ENCODE peak calls at places on chromosomes 13 and 19, in eight cellular contexts. Q is cardiac fibroblast, X is NB4, E is AG09309, I is MCF 10A, C is BJ, K is lung, L is upper lobe of right lung. J is an unnamed sample.

GRCh38 chr13:111304041-111304544 is 16.3 kb upstream of the TEX29 start:
- DNase-seq in Q (no peak), X (no peak), E (no peak), I (no peak), C (no peak), K (no peak), L (no peak), J (no peak)

GRCh38 chr13:108408670-108409069 is 139.2 kb downstream of the TNFSF13B start:
- DNase-seq in Q (no peak), X (no peak), E (no peak), I (no peak), C (no peak), K (no peak), L (no peak), J (no peak)

GRCh38 chr19:46608581-46609345 is 7.6 kb downstream of the CALM3 start:
- DNase-seq in Q (no peak), X (no peak), E (no peak), I (no peak), C (no peak), K (no peak), L (peak), J (no peak)

GRCh38 chr19:34712606-34713261 is 21.3 kb upstream of the ZNF181 start:
- DNase-seq in Q (peak), X (peak), E (peak), I (peak), C (peak), K (peak), L (no peak), J (peak)

GRCh38 chr19:46704379-46705076 is 12.4 kb downstream of the PRKD2 start:
- DNase-seq in Q (peak), X (peak), E (no peak), I (peak), C (no peak), K (peak), L (peak), J (no peak)

GRCh38 chr19:55255618-55256423 is 3.0 kb downstream of the PPP6R1 start:
- DNase-seq in Q (no peak), X (peak), E (no peak), I (peak), C (no peak), K (no peak), L (no peak), J (no peak)

GRCh38 chr19:35207391-35207871 is 21.1 kb downstream of the FAM187B start:
- DNase-seq in Q (no peak), X (no peak), E (no peak), I (no peak), C (no peak), K (peak), L (no peak), J (no peak)

GRCh38 chr19:5145521-5146511 is 176.9 kb downstream of the KDM4B start:
- DNase-seq in Q (no peak), X (no peak), E (no peak), I (no peak), C (no peak), K (no peak), L (peak), J (no peak)

GRCh38 chr19:43725468-43725867 is 9.6 kb downstream of the IRGC start:
- DNase-seq in Q (peak), X (no peak), E (no peak), I (no peak), C (no peak), K (no peak), L (no peak), J (no peak)

GRCh38 chr13:29513002-29513980 is 82.2 kb downstream of the SLC7A1 start:
- DNase-seq in Q (no peak), X (peak), E (no peak), I (no peak), C (no peak), K (no peak), L (peak), J (no peak)

GRCh38 chr13:50787316-50788195 is 55.9 kb downstream of the DLEU7 start:
- DNase-seq in Q (no peak), X (no peak), E (no peak), I (no peak), C (no peak), K (no peak), L (no peak), J (no peak)

GRCh38 chr13:33186851-33187250 is 98.7 kb downstream of the STARD13 start:
- DNase-seq in Q (peak), X (peak), E (no peak), I (peak), C (no peak), K (no peak), L (no peak), J (no peak)

GRCh38 chr13:89361909-89362308 is 1690.7 kb downstream of the SLITRK5 start:
- DNase-seq in Q (peak), X (peak), E (no peak), I (peak), C (no peak), K (no peak), L (no peak), J (no peak)

GRCh38 chr13:27257233-27257568 is 5.8 kb downstream of the RPL21 start:
- DNase-seq in Q (no peak), X (no peak), E (no peak), I (no peak), C (no peak), K (no peak), L (no peak), J (no peak)

GRCh38 chr19:45448887-45449299 is 18.9 kb upstream of the FOSB start:
- DNase-seq in Q (no peak), X (no peak), E (no peak), I (peak), C (no peak), K (no peak), L (no peak), J (no peak)

GRCh38 chr19:34041922-34042521 is 130.3 kb upstream of the LSM14A start:
- DNase-seq in Q (peak), X (peak), E (peak), I (peak), C (no peak), K (peak), L (peak), J (no peak)

GRCh38 chr13:99312493-99312883 is 5.3 kb upstream of the GPR183 start:
- DNase-seq in Q (peak), X (peak), E (peak), I (peak), C (peak), K (peak), L (peak), J (no peak)

GRCh38 chr19:38743394-38744297 is 628 bp downstream of the CAPN12 start:
- DNase-seq in Q (no peak), X (no peak), E (no peak), I (no peak), C (no peak), K (no peak), L (no peak), J (no peak)

GRCh38 chr19:19434483-19435045 is 29.1 kb downstream of the GATAD2A start:
- DNase-seq in Q (peak), X (no peak), E (no peak), I (no peak), C (no peak), K (no peak), L (no peak), J (no peak)

GRCh38 chr13:109883181-109884180 is 97.1 kb upstream of the IRS2 start:
- DNase-seq in Q (no peak), X (no peak), E (no peak), I (no peak), C (no peak), K (no peak), L (no peak), J (no peak)

GRCh38 chr19:16435238-16435911 is 36.4 kb downstream of the EPS15L1 start:
- DNase-seq in Q (peak), X (no peak), E (peak), I (peak), C (peak), K (no peak), L (no peak), J (peak)

GRCh38 chr13:39016789-39017188 is 21.1 kb downstream of the PROSER1 start:
- DNase-seq in Q (peak), X (peak), E (no peak), I (peak), C (no peak), K (no peak), L (no peak), J (no peak)

GRCh38 chr19:29687897-29688728 is 22.9 kb downstream of the PLEKHF1 start:
- DNase-seq in Q (peak), X (peak), E (peak), I (peak), C (no peak), K (no peak), L (no peak), J (no peak)

GRCh38 chr19:934865-935422 is 9.1 kb downstream of the ARID3A start:
- DNase-seq in Q (peak), X (no peak), E (no peak), I (peak), C (no peak), K (peak), L (peak), J (peak)

GRCh38 chr13:25958983-25959382 is 92.8 kb downstream of the SHISA2 start:
- DNase-seq in Q (no peak), X (peak), E (no peak), I (no peak), C (no peak), K (no peak), L (no peak), J (no peak)

GRCh38 chr13:110273254-110273653 is 33.7 kb downstream of the COL4A1 start:
- DNase-seq in Q (no peak), X (no peak), E (no peak), I (no peak), C (no peak), K (no peak), L (no peak), J (no peak)

GRCh38 chr13:90943961-90944360 is 403.5 kb upstream of the MIR17HG start:
- DNase-seq in Q (no peak), X (no peak), E (no peak), I (no peak), C (no peak), K (no peak), L (no peak), J (no peak)

GRCh38 chr19:52140077-52140710 is 456 bp upstream of the ZNF616 start:
- DNase-seq in Q (no peak), X (no peak), E (no peak), I (no peak), C (no peak), K (no peak), L (no peak), J (no peak)

GRCh38 chr19:19366691-19367396 is 38.6 kb upstream of the GATAD2A start:
- DNase-seq in Q (peak), X (peak), E (no peak), I (peak), C (no peak), K (peak), L (peak), J (no peak)

GRCh38 chr19:23294141-23294540 is 43.9 kb upstream of the ZNF724 start:
- DNase-seq in Q (no peak), X (no peak), E (no peak), I (no peak), C (no peak), K (no peak), L (no peak), J (no peak)

GRCh38 chr13:30829145-30829544 is 76.9 kb upstream of the MEDAG start:
- DNase-seq in Q (peak), X (peak), E (no peak), I (peak), C (no peak), K (no peak), L (no peak), J (no peak)

GRCh38 chr19:40362160-40362559 is 13.7 kb downstream of the PLD3 start:
- DNase-seq in Q (no peak), X (no peak), E (no peak), I (no peak), C (no peak), K (no peak), L (no peak), J (no peak)

GRCh38 chr19:50332264-50333038 is 3.3 kb upstream of the KCNC3 start:
- DNase-seq in Q (no peak), X (no peak), E (no peak), I (no peak), C (no peak), K (no peak), L (peak), J (no peak)

GRCh38 chr19:33375760-33376159 is 2.3 kb downstream of the CEBPG start:
- DNase-seq in Q (peak), X (no peak), E (no peak), I (peak), C (no peak), K (no peak), L (no peak), J (no peak)

GRCh38 chr13:48507024-48507423 is 25.9 kb downstream of the RCBTB2 start:
- DNase-seq in Q (no peak), X (no peak), E (no peak), I (no peak), C (no peak), K (no peak), L (no peak), J (no peak)

GRCh38 chr19:17470204-17470841 is at the start of gene SLC27A1:
- DNase-seq in Q (peak), X (peak), E (peak), I (peak), C (peak), K (peak), L (peak), J (peak)
- TF ChIP-seq CTCF in Q (no peak), X (no peak), E (no peak), I (no peak), C (no peak), K (no peak), L (no peak), J (no peak)

GRCh38 chr19:47768604-47769003 is 9.9 kb upstream of the SELENOW start:
- DNase-seq in Q (no peak), X (peak), E (no peak), I (no peak), C (no peak), K (no peak), L (no peak), J (no peak)
- TF ChIP-seq CTCF in Q (no peak), X (peak), E (no peak), I (no peak), C (peak), K (no peak), L (no peak), J (peak)

GRCh38 chr13:114234645-114235421 is at the start of gene CDC16:
- DNase-seq in Q (peak), X (peak), E (peak), I (peak), C (peak), K (peak), L (peak), J (peak)
- TF ChIP-seq CTCF in Q (no peak), X (no peak), E (no peak), I (no peak), C (no peak), K (no peak), L (no peak), J (no peak)

GRCh38 chr13:73341748-73342147 is 282.9 kb downstream of the KLF5 start:
- DNase-seq in Q (peak), X (no peak), E (peak), I (peak), C (peak), K (no peak), L (no peak), J (no peak)
- TF ChIP-seq CTCF in Q (peak), X (no peak), E (peak), I (peak), C (no peak), K (no peak), L (no peak), J (peak)

GRCh38 chr13:20566917-20567755 is at the start of gene IFT88:
- DNase-seq in Q (peak), X (peak), E (peak), I (peak), C (peak), K (peak), L (peak), J (peak)
- TF ChIP-seq CTCF in Q (no peak), X (no peak), E (no peak), I (no peak), C (no peak), K (no peak), L (no peak), J (no peak)

GRCh38 chr13:44049546-44049945 is 169.8 kb downstream of the LACC1 start:
- DNase-seq in Q (no peak), X (no peak), E (no peak), I (no peak), C (no peak), K (no peak), L (no peak), J (no peak)

GRCh38 chr13:44050450-44051063 is 170.9 kb downstream of the LACC1 start:
- DNase-seq in Q (peak), X (peak), E (no peak), I (peak), C (no peak), K (no peak), L (no peak), J (no peak)

GRCh38 chr13:44051405-44051804 is 171.7 kb downstream of the LACC1 start:
- DNase-seq in Q (no peak), X (no peak), E (no peak), I (no peak), C (no peak), K (no peak), L (no peak), J (no peak)

GRCh38 chr13:44046428-44046827 is 166.7 kb downstream of the LACC1 start:
- DNase-seq in Q (no peak), X (no peak), E (no peak), I (no peak), C (no peak), K (no peak), L (no peak), J (no peak)

GRCh38 chr13:44048326-44048725 is 168.6 kb downstream of the LACC1 start:
- DNase-seq in Q (peak), X (peak), E (no peak), I (peak), C (no peak), K (no peak), L (no peak), J (no peak)
- TF ChIP-seq CTCF in Q (peak), X (no peak), E (peak), I (peak), C (no peak), K (no peak), L (peak), J (peak)

GRCh38 chr19:12766051-12766521 is 9.3 kb downstream of the HOOK2 start:
- DNase-seq in Q (peak), X (peak), E (no peak), I (peak), C (no peak), K (peak), L (peak), J (no peak)
- TF ChIP-seq CTCF in Q (peak), X (peak), E (peak), I (peak), C (peak), K (peak), L (peak), J (no peak)

DNA sequence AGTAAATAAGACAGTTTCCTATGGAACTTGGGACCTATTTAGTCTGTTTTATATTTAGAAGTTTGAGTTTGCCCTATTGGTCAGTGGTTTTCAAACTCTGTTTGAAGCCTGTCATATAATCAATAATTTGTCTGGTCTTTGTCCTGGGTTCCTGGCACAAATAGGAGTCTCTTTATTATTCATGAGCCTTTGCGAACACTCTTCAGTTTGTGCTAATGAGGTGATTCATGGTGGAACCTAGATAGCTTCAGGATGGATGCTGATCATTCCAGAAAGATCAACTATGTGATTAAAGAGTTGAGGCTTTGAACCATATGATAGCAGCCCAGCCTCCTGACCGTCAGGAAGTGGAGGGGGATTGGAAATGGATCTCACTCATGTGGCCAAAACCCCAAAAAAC is 10.0 kb upstream of the VWA8 start:
- DNase-seq in Q (no peak), X (no peak), E (no peak), I (no peak), C (no peak), K (no peak), L (no peak), J (no peak)
- TF ChIP-seq CTCF in Q (no peak), X (no peak), E (no peak), I (no peak), C (no peak), K (no peak), L (no peak), J (no peak)

DNA sequence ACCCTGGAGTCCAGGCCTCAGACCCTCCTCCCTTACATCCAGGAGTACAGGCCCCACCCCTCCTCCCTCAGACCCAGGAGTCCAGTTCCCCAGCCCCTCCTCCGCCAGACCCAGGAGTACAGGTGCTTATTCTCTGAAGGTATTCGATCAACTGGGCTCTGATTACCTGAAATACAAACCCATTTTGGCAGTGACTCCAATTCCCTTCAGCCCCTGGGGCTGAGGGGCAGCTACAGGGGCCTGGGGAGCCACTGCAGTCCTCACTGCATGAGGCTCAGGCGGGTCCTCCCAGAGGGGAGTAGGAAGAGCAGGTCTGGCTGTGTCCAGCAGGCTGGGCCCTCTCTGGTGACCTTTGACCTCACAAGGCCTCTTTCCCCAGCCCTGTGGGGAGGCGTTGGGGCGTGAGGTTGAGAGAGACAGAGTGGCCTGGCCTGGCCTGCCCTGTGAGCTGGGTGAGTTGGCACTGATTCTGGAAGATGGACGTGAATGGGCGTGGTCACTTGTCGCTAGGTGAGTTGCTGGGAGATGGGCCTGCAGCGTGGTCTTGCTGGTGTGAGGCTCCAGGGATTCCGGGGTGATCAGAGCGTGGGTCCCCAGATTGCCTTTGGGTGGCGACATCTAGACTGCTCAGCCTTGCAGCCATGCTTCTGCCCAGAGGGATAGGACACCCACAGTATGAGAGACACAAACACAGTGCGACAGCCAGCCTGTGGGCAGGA is 3.1 kb downstream of the BCAT2 start:
- DNase-seq in Q (no peak), X (peak), E (no peak), I (no peak), C (no peak), K (no peak), L (no peak), J (no peak)
- TF ChIP-seq CTCF in Q (no peak), X (no peak), E (no peak), I (no peak), C (no peak), K (no peak), L (no peak), J (peak)